ENCODE peak calls at places on chromosomes 13 and 19, in five cellular contexts. B is stimulated activated CD4-positive, alpha-beta T cell treated with anti-CD3 and anti-CD28 coated beads, Interleukin-4, amount 100 ng/mL, for 24 hours; D is heart right ventricle; Q is HTR-8/SVneo; X is thoracic aorta. C is an unnamed sample.

GRCh38 chr19:45568732-45569131 is 15.9 kb downstream of the OPA3 start:
- DNase-seq in B (no peak), D (no peak), Q (no peak), X (no peak), C (no peak)

GRCh38 chr19:49920624-49921363 is 8.2 kb upstream of the ATF5 start:
- DNase-seq in B (no peak), D (no peak), Q (no peak), X (no peak), C (no peak)

GRCh38 chr19:40274585-40275544 is 10.3 kb downstream of the AKT2 start:
- DNase-seq in B (peak; percentile 19), D (no peak), Q (no peak), X (no peak), C (no peak)

GRCh38 chr13:110306340-110306959 is 507 bp downstream of the COL4A1 start:
- DNase-seq in B (no peak), D (no peak), Q (no peak), X (no peak), C (no peak)

GRCh38 chr19:40283414-40284250 is 1.5 kb downstream of the AKT2 start:
- DNase-seq in B (no peak), D (no peak), Q (no peak), X (no peak), C (no peak)

GRCh38 chr13:41696163-41697003 is 239.0 kb downstream of the RGCC start:
- DNase-seq in B (no peak), D (no peak), Q (peak; percentile 8), X (no peak), C (no peak)

GRCh38 chr13:111900390-111901180 is 166.4 kb upstream of the SOX1 start:
- DNase-seq in B (no peak), D (no peak), Q (no peak), X (no peak), C (no peak)

GRCh38 chr19:2317756-2318155 is 9.8 kb upstream of the LINGO3 start:
- DNase-seq in B (no peak), D (no peak), Q (no peak), X (no peak), C (no peak)

GRCh38 chr19:593055-593454 is 3.4 kb downstream of the HCN2 start:
- DNase-seq in B (no peak), D (no peak), Q (no peak), X (no peak), C (no peak)

GRCh38 chr13:50379584-50379983 is 364.3 kb downstream of the KCNRG start:
- DNase-seq in B (no peak), D (no peak), Q (no peak), X (no peak), C (no peak)

GRCh38 chr19:39084732-39085080 is 538 bp downstream of the ACP7 start:
- DNase-seq in B (no peak), D (no peak), Q (no peak), X (no peak), C (no peak)

GRCh38 chr13:62119739-62120700 is 704.4 kb upstream of the PCDH20 start:
- DNase-seq in B (no peak), D (no peak), Q (peak; percentile 4), X (no peak), C (peak; percentile 6)

GRCh38 chr19:13234518-13234917 is 84.3 kb downstream of the IER2 start:
- DNase-seq in B (peak; percentile 65), D (peak; percentile 18), Q (peak; percentile 32), X (no peak), C (peak; percentile 60)

GRCh38 chr13:92390217-92390616 is 836.4 kb upstream of the GPC6 start:
- DNase-seq in B (no peak), D (no peak), Q (peak; percentile 0), X (no peak), C (no peak)

GRCh38 chr13:44300895-44301638 is 72.6 kb upstream of the SERP2 start:
- DNase-seq in B (peak; percentile 24), D (peak; percentile 74), Q (peak; percentile 27), X (no peak), C (peak; percentile 21)

GRCh38 chr19:50387176-50387867 is 3.2 kb downstream of the POLD1 start:
- DNase-seq in B (no peak), D (no peak), Q (no peak), X (no peak), C (no peak)

GRCh38 chr13:113586661-113587479 is 2.3 kb downstream of the TFDP1 start:
- DNase-seq in B (no peak), D (no peak), Q (no peak), X (no peak), C (no peak)

GRCh38 chr19:43755256-43755801 is 567 bp upstream of the SMG9 start:
- DNase-seq in B (peak; percentile 84), D (peak; percentile 86), Q (no peak), X (no peak), C (no peak)

GRCh38 chr19:8017808-8018207 is 12.4 kb upstream of the ELAVL1 start:
- DNase-seq in B (peak; percentile 44), D (no peak), Q (no peak), X (no peak), C (no peak)

GRCh38 chr19:55249841-55250240 is 9.0 kb downstream of the PPP6R1 start:
- DNase-seq in B (no peak), D (no peak), Q (no peak), X (no peak), C (no peak)

GRCh38 chr13:47252627-47253026 is 355.8 kb upstream of the HTR2A start:
- DNase-seq in B (no peak), D (no peak), Q (no peak), X (no peak), C (no peak)

GRCh38 chr13:80010846-80011245 is 330.1 kb downstream of the SPRY2 start:
- DNase-seq in B (no peak), D (no peak), Q (no peak), X (no peak), C (no peak)

GRCh38 chr13:92739306-92739818 is 487.2 kb upstream of the GPC6 start:
- DNase-seq in B (no peak), D (no peak), Q (no peak), X (no peak), C (no peak)

GRCh38 chr19:48230555-48231129 is 25.1 kb downstream of the CARD8 start:
- DNase-seq in B (no peak), D (no peak), Q (no peak), X (no peak), C (no peak)

GRCh38 chr13:40968416-40969000 is 50.6 kb downstream of the ELF1 start:
- DNase-seq in B (no peak), D (no peak), Q (no peak), X (no peak), C (no peak)

GRCh38 chr19:2446390-2446789 is 10.4 kb downstream of the LMNB2 start:
- DNase-seq in B (no peak), D (no peak), Q (no peak), X (no peak), C (no peak)

GRCh38 chr13:67120872-67121531 is 109.1 kb downstream of the PCDH9 start:
- DNase-seq in B (no peak), D (no peak), Q (no peak), X (no peak), C (no peak)

GRCh38 chr13:44575741-44576395 is at the start of gene TSC22D1:
- DNase-seq in B (peak; percentile 64), D (peak; percentile 41), Q (no peak), X (no peak), C (no peak)

GRCh38 chr19:40549007-40549708 is 27.5 kb upstream of the SHKBP1 start:
- DNase-seq in B (peak; percentile 79), D (peak; percentile 37), Q (peak; percentile 80), X (no peak), C (no peak)

GRCh38 chr19:29480507-29480906 is 45.3 kb upstream of the VSTM2B start:
- DNase-seq in B (no peak), D (no peak), Q (no peak), X (no peak), C (no peak)

GRCh38 chr13:112956516-112957294 is 12.3 kb upstream of the MCF2L start:
- DNase-seq in B (no peak), D (no peak), Q (no peak), X (no peak), C (no peak)

GRCh38 chr19:17641846-17642245 is 46.3 kb downstream of the UNC13A start:
- DNase-seq in B (no peak), D (no peak), Q (no peak), X (no peak), C (no peak)

GRCh38 chr13:107721436-107721835 is 493.9 kb downstream of the LIG4 start:
- DNase-seq in B (no peak), D (no peak), Q (no peak), X (no peak), C (no peak)

C was measured in H54.